ENCODE peak calls at places on chromosomes 1 and 21, in five cellular contexts. Z, O, C, I and H are unnamed samples.

GRCh38 chr1:101520302-101520701 is 283.5 kb downstream of the S1PR1 start:
- DNase-seq in C (no peak), I (peak; percentile 69), O (no peak), Z (no peak), H (no peak)

GRCh38 chr1:153122831-153123421 is 9.6 kb upstream of the SPRR2F start:
- DNase-seq in O (no peak), Z (no peak), C (no peak), I (no peak), H (no peak)

GRCh38 chr1:170959385-170959784 is 24.1 kb downstream of the MROH9 start:
- DNase-seq in O (no peak), C (no peak), I (no peak), Z (no peak), H (no peak)

GRCh38 chr1:22452401-22452963 is 831 bp downstream of the ZBTB40 start:
- DNase-seq in C (no peak), Z (no peak), I (peak; percentile 29), O (no peak), H (peak; percentile 24)

GRCh38 chr1:99560192-99561040 is 85.5 kb upstream of the PALMD start:
- DNase-seq in I (no peak), O (no peak), Z (no peak), C (no peak), H (no peak)

GRCh38 chr1:112064344-112064743 is 74.9 kb upstream of the KCND3 start:
- DNase-seq in I (no peak), C (no peak), Z (no peak), O (no peak), H (no peak)

GRCh38 chr21:31686272-31686913 is 26.9 kb downstream of the SOD1 start:
- DNase-seq in Z (no peak), C (no peak), O (no peak), I (no peak), H (no peak)

GRCh38 chr1:44086722-44087474 is 31.7 kb upstream of the KLF17 start:
- DNase-seq in Z (no peak), O (no peak), I (peak; percentile 53), C (no peak), H (no peak)

GRCh38 chr1:119011706-119012105 is 23.6 kb upstream of the TBX15 start:
- DNase-seq in I (no peak), Z (no peak), C (no peak), O (no peak), H (no peak)

GRCh38 chr1:38284953-38285352 is 238.4 kb upstream of the POU3F1 start:
- DNase-seq in Z (no peak), C (no peak), I (no peak), O (no peak), H (no peak)

GRCh38 chr1:40030528-40031135 is 9.9 kb upstream of the CAP1 start:
- DNase-seq in I (no peak), C (no peak), Z (no peak), O (no peak), H (no peak)

GRCh38 chr1:50976890-50977574 is 7.0 kb downstream of the CDKN2C start:
- DNase-seq in Z (no peak), O (no peak), C (peak; percentile 13), I (peak; percentile 80), H (no peak)

GRCh38 chr1:243230914-243231313 is 24.2 kb downstream of the CEP170 start:
- DNase-seq in C (no peak), Z (no peak), O (no peak), I (peak; percentile 4), H (no peak)